ENCODE peak calls at places on chromosomes 7 and 10, in five cellular contexts. One of them, this sample, is unnamed.

GRCh38 chr10:24762966-24763623 is 39.4 kb upstream of the ARHGAP21 start:
- DNase-seq in HCT116: no peak
- DNase-seq in GM13976: no peak
- DNase-seq in IMR-90: peak; percentile 28
- DNase-seq in fibroblast of lung: peak; percentile 69
- DNase-seq in this sample: no peak

GRCh38 chr10:117161386-117162033 is 23.4 kb upstream of the VAX1 start:
- DNase-seq in GM13976: no peak
- DNase-seq in IMR-90: no peak
- DNase-seq in fibroblast of lung: no peak
- DNase-seq in HCT116: no peak
- DNase-seq in this sample: no peak

GRCh38 chr7:92815412-92815811 is 21.0 kb downstream of the CDK6 start:
- DNase-seq in GM13976: no peak
- DNase-seq in fibroblast of lung: no peak
- DNase-seq in HCT116: no peak
- DNase-seq in IMR-90: no peak
- DNase-seq in this sample: no peak

GRCh38 chr7:45151967-45152366 is 5.6 kb upstream of the RAMP3 start:
- DNase-seq in IMR-90: no peak
- DNase-seq in HCT116: no peak
- DNase-seq in fibroblast of lung: no peak
- DNase-seq in GM13976: no peak
- DNase-seq in this sample: no peak

GRCh38 chr7:81507231-81507630 is 262.6 kb downstream of the HGF start:
- DNase-seq in IMR-90: no peak
- DNase-seq in HCT116: no peak
- DNase-seq in GM13976: no peak
- DNase-seq in fibroblast of lung: no peak
- DNase-seq in this sample: no peak

GRCh38 chr10:132974886-132975881 is 32.8 kb upstream of the CFAP46 start:
- DNase-seq in IMR-90: no peak
- DNase-seq in HCT116: no peak
- DNase-seq in GM13976: no peak
- DNase-seq in fibroblast of lung: peak; percentile 42
- DNase-seq in this sample: no peak

GRCh38 chr7:20562461-20562860 is 53.0 kb upstream of the ABCB5 start:
- DNase-seq in IMR-90: no peak
- DNase-seq in GM13976: no peak
- DNase-seq in fibroblast of lung: peak; percentile 36
- DNase-seq in HCT116: no peak
- DNase-seq in this sample: no peak

GRCh38 chr7:92781117-92781720 is 55.2 kb downstream of the CDK6 start:
- DNase-seq in fibroblast of lung: peak; percentile 29
- DNase-seq in IMR-90: no peak
- DNase-seq in HCT116: no peak
- DNase-seq in GM13976: no peak
- DNase-seq in this sample: no peak

GRCh38 chr7:37786741-37787569 is 61.4 kb upstream of the NME8 start:
- DNase-seq in IMR-90: no peak
- DNase-seq in GM13976: peak; percentile 29
- DNase-seq in fibroblast of lung: no peak
- DNase-seq in HCT116: no peak
- DNase-seq in this sample: no peak

GRCh38 chr7:31056775-31057346 is 4.8 kb downstream of the ADCYAP1R1 start:
- DNase-seq in HCT116: peak; percentile 24
- DNase-seq in IMR-90: no peak
- DNase-seq in GM13976: no peak
- DNase-seq in fibroblast of lung: no peak
- DNase-seq in this sample: peak; percentile 33

GRCh38 chr10:30215631-30216030 is 133.4 kb downstream of the MTPAP start:
- DNase-seq in IMR-90: no peak
- DNase-seq in HCT116: no peak
- DNase-seq in fibroblast of lung: no peak
- DNase-seq in GM13976: no peak
- DNase-seq in this sample: no peak

GRCh38 chr7:131424219-131424822 is 96.6 kb downstream of the MKLN1 start:
- DNase-seq in fibroblast of lung: peak; percentile 36
- DNase-seq in HCT116: peak; percentile 12
- DNase-seq in GM13976: peak; percentile 37
- DNase-seq in IMR-90: peak; percentile 58
- DNase-seq in this sample: peak; percentile 39

GRCh38 chr10:27558612-27559020 is 54.5 kb downstream of the RAB18 start:
- DNase-seq in IMR-90: peak; percentile 55
- DNase-seq in HCT116: peak; percentile 58
- DNase-seq in GM13976: peak; percentile 70
- DNase-seq in fibroblast of lung: peak; percentile 27
- DNase-seq in this sample: peak; percentile 81

GRCh38 chr10:84329986-84330651 is 1.7 kb downstream of the CCSER2 start:
- DNase-seq in IMR-90: no peak
- DNase-seq in fibroblast of lung: no peak
- DNase-seq in HCT116: no peak
- DNase-seq in GM13976: peak; percentile 32
- DNase-seq in this sample: no peak

GRCh38 chr7:116113310-116113709 is 82.7 kb upstream of the TFEC start:
- DNase-seq in HCT116: no peak
- DNase-seq in IMR-90: no peak
- DNase-seq in fibroblast of lung: no peak
- DNase-seq in GM13976: no peak
- DNase-seq in this sample: no peak

GRCh38 chr10:35425596-35425995 is 89.3 kb downstream of the CCNY start:
- DNase-seq in fibroblast of lung: no peak
- DNase-seq in HCT116: no peak
- DNase-seq in GM13976: no peak
- DNase-seq in IMR-90: peak; percentile 36
- DNase-seq in this sample: no peak

GRCh38 chr10:25039531-25039930 is 23.1 kb downstream of the THNSL1 start:
- DNase-seq in HCT116: no peak
- DNase-seq in fibroblast of lung: no peak
- DNase-seq in GM13976: no peak
- DNase-seq in IMR-90: no peak
- DNase-seq in this sample: no peak

GRCh38 chr7:158252081-158252836 is 335.4 kb downstream of the PTPRN2 start:
- DNase-seq in fibroblast of lung: no peak
- DNase-seq in GM13976: no peak
- DNase-seq in IMR-90: no peak
- DNase-seq in HCT116: no peak
- DNase-seq in this sample: no peak

GRCh38 chr7:152127229-152127628 is 101.8 kb downstream of the GALNT11 start:
- DNase-seq in GM13976: no peak
- DNase-seq in HCT116: no peak
- DNase-seq in fibroblast of lung: no peak
- DNase-seq in IMR-90: no peak
- DNase-seq in this sample: no peak

GRCh38 chr7:84446991-84447480 is 252.4 kb upstream of the SEMA3A start:
- DNase-seq in GM13976: no peak
- DNase-seq in HCT116: no peak
- DNase-seq in fibroblast of lung: no peak
- DNase-seq in IMR-90: no peak
- DNase-seq in this sample: no peak

GRCh38 chr7:31688347-31688746 is 1.3 kb downstream of the PPP1R17 start:
- DNase-seq in fibroblast of lung: no peak
- DNase-seq in HCT116: no peak
- DNase-seq in IMR-90: no peak
- DNase-seq in GM13976: peak; percentile 23
- DNase-seq in this sample: no peak

GRCh38 chr10:88389456-88389855 is 193.7 kb downstream of the RNLS start:
- DNase-seq in IMR-90: peak; percentile 73
- DNase-seq in GM13976: no peak
- DNase-seq in HCT116: no peak
- DNase-seq in fibroblast of lung: peak; percentile 45
- DNase-seq in this sample: peak; percentile 65

GRCh38 chr10:54081950-54082349 is 719.1 kb downstream of the PCDH15 start:
- DNase-seq in GM13976: no peak
- DNase-seq in fibroblast of lung: peak; percentile 12
- DNase-seq in HCT116: no peak
- DNase-seq in IMR-90: no peak
- DNase-seq in this sample: no peak

GRCh38 chr10:101901340-101901739 is 57.7 kb upstream of the KCNIP2 start:
- DNase-seq in fibroblast of lung: no peak
- DNase-seq in IMR-90: no peak
- DNase-seq in HCT116: no peak
- DNase-seq in GM13976: peak; percentile 59
- DNase-seq in this sample: no peak

GRCh38 chr7:18426564-18427226 is 68.9 kb upstream of the HDAC9 start:
- DNase-seq in GM13976: no peak
- DNase-seq in fibroblast of lung: peak; percentile 52
- DNase-seq in HCT116: no peak
- DNase-seq in IMR-90: peak; percentile 30
- DNase-seq in this sample: peak; percentile 35

GRCh38 chr7:77982926-77983550 is 184.5 kb downstream of the PHTF2 start:
- DNase-seq in IMR-90: no peak
- DNase-seq in HCT116: no peak
- DNase-seq in GM13976: no peak
- DNase-seq in fibroblast of lung: peak; percentile 30
- DNase-seq in this sample: peak; percentile 16

GRCh38 chr10:1182280-1183032 is 126.3 kb downstream of the WDR37 start:
- DNase-seq in IMR-90: no peak
- DNase-seq in fibroblast of lung: no peak
- DNase-seq in GM13976: no peak
- DNase-seq in HCT116: no peak
- DNase-seq in this sample: no peak

GRCh38 chr7:109835577-109835976 is 1255.3 kb upstream of the LRRN3 start:
- DNase-seq in IMR-90: no peak
- DNase-seq in HCT116: no peak
- DNase-seq in GM13976: no peak
- DNase-seq in fibroblast of lung: no peak
- DNase-seq in this sample: no peak

GRCh38 chr7:38851321-38851720 is 57.7 kb downstream of the VPS41 start:
- DNase-seq in fibroblast of lung: no peak
- DNase-seq in HCT116: no peak
- DNase-seq in GM13976: no peak
- DNase-seq in IMR-90: no peak
- DNase-seq in this sample: no peak

GRCh38 chr10:31051703-31052102 is 20.0 kb upstream of the ZNF438 start:
- DNase-seq in HCT116: no peak
- DNase-seq in fibroblast of lung: peak; percentile 62
- DNase-seq in IMR-90: peak; percentile 15
- DNase-seq in GM13976: no peak
- DNase-seq in this sample: no peak

GRCh38 chr10:60428387-60428737 is 38.7 kb upstream of the ANK3 start:
- DNase-seq in fibroblast of lung: peak; percentile 64
- DNase-seq in HCT116: no peak
- DNase-seq in IMR-90: peak; percentile 36
- DNase-seq in GM13976: no peak
- DNase-seq in this sample: no peak

GRCh38 chr10:110016037-110016436 is 8.3 kb downstream of the ADD3 start:
- DNase-seq in fibroblast of lung: peak; percentile 26
- DNase-seq in GM13976: no peak
- DNase-seq in IMR-90: peak; percentile 28
- DNase-seq in HCT116: no peak
- DNase-seq in this sample: peak; percentile 28
- TF ChIP-seq CTCF in fibroblast of lung: peak; percentile 31
- TF ChIP-seq CTCF in GM13976: peak; percentile 17
- TF ChIP-seq CTCF in IMR-90: peak; percentile 34
- TF ChIP-seq CTCF in HCT116: peak; percentile 31
- TF ChIP-seq CTCF in this sample: peak; percentile 41

GRCh38 chr10:71210031-71210871 is 2.1 kb upstream of the UNC5B start:
- DNase-seq in IMR-90: no peak
- DNase-seq in fibroblast of lung: no peak
- DNase-seq in GM13976: no peak
- DNase-seq in HCT116: no peak
- DNase-seq in this sample: no peak
- TF ChIP-seq CTCF in IMR-90: no peak
- TF ChIP-seq CTCF in fibroblast of lung: no peak
- TF ChIP-seq CTCF in GM13976: no peak
- TF ChIP-seq CTCF in HCT116: no peak
- TF ChIP-seq CTCF in this sample: no peak

GRCh38 chr10:75097666-75098285 is 13.7 kb upstream of the SAMD8 start:
- DNase-seq in fibroblast of lung: no peak
- DNase-seq in IMR-90: peak; percentile 26
- DNase-seq in HCT116: no peak
- DNase-seq in GM13976: no peak
- DNase-seq in this sample: no peak
- TF ChIP-seq CTCF in fibroblast of lung: peak; percentile 46
- TF ChIP-seq CTCF in IMR-90: peak; percentile 39
- TF ChIP-seq CTCF in HCT116: peak; percentile 17
- TF ChIP-seq CTCF in GM13976: peak; percentile 23
- TF ChIP-seq CTCF in this sample: no peak

GRCh38 chr7:15753834-15754600 is 67.5 kb upstream of the MEOX2 start:
- DNase-seq in IMR-90: no peak
- DNase-seq in fibroblast of lung: peak; percentile 60
- DNase-seq in HCT116: no peak
- DNase-seq in GM13976: no peak
- DNase-seq in this sample: no peak

GRCh38 chr7:15751191-15751701 is 64.8 kb upstream of the MEOX2 start:
- DNase-seq in HCT116: no peak
- DNase-seq in GM13976: no peak
- DNase-seq in fibroblast of lung: peak; percentile 41
- DNase-seq in IMR-90: no peak
- DNase-seq in this sample: no peak

GRCh38 chr7:15747187-15748111 is 61.0 kb upstream of the MEOX2 start:
- DNase-seq in GM13976: no peak
- DNase-seq in IMR-90: no peak
- DNase-seq in fibroblast of lung: peak; percentile 29
- DNase-seq in HCT116: no peak
- DNase-seq in this sample: no peak

GRCh38 chr7:15750741-15751140 is 64.3 kb upstream of the MEOX2 start:
- DNase-seq in HCT116: no peak
- DNase-seq in IMR-90: no peak
- DNase-seq in fibroblast of lung: peak; percentile 29
- DNase-seq in GM13976: no peak
- DNase-seq in this sample: no peak

DNA sequence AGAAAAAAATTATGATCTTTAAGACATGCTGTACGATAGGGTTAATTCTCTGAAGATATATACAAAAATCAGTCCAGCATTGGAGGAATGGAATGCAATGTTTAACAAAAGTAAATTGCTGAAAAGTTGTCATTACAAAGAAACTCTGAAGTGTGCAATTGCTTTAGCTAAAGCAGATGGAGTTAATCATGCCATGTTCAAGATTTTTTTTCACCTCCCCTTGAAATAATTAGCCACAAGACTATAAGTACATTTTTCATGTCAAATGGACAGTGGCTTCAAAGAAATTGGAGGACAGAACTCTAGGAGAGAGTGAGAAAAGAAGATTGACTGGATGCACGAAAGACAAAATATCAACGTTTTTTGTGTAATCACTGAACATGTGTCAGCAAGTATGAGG is 63.1 kb upstream of the MEOX2 start:
- DNase-seq in IMR-90: no peak
- DNase-seq in fibroblast of lung: no peak
- DNase-seq in GM13976: no peak
- DNase-seq in HCT116: no peak
- DNase-seq in this sample: no peak
- TF ChIP-seq CTCF in IMR-90: no peak
- TF ChIP-seq CTCF in fibroblast of lung: no peak
- TF ChIP-seq CTCF in GM13976: no peak
- TF ChIP-seq CTCF in HCT116: no peak
- TF ChIP-seq CTCF in this sample: no peak

This sample was measured in MCF 10A.